ENCODE peak calls at places on chromosomes 13 and 19, in six cellular contexts. U is transverse colon, T is AG04450, Y is LNCaP clone FGC, M is ovary, O is IMR-90. R is an unnamed sample.

GRCh38 chr13:75839418-75839817 is 203.3 kb downstream of the LMO7 start:
- DNase-seq in Y (no peak), O (no peak), U (no peak), M (no peak), T (no peak), R (no peak)

GRCh38 chr13:32134241-32134801 is 102.7 kb downstream of the FRY start:
- DNase-seq in U (no peak), O (peak; percentile 73), Y (no peak), T (no peak), M (no peak), R (no peak)

GRCh38 chr19:3276341-3276799 is 51.9 kb downstream of the CELF5 start:
- DNase-seq in O (no peak), Y (peak; percentile 66), U (peak; percentile 72), T (no peak), M (no peak), R (no peak)

GRCh38 chr19:30084390-30084819 is 142.4 kb downstream of the URI1 start:
- DNase-seq in Y (no peak), U (no peak), M (no peak), T (no peak), O (no peak), R (no peak)

GRCh38 chr13:35763805-35764170 is 287.3 kb upstream of the MAB21L1 start:
- DNase-seq in T (no peak), Y (no peak), M (no peak), U (no peak), O (no peak), R (no peak)

GRCh38 chr13:63864171-63864902 is 2448.7 kb upstream of the PCDH20 start:
- DNase-seq in O (peak; percentile 58), Y (no peak), M (no peak), T (no peak), U (no peak), R (no peak)

GRCh38 chr19:47819841-47820244 is 1.9 kb upstream of the CRX start:
- DNase-seq in U (no peak), M (no peak), Y (no peak), T (no peak), O (no peak), R (no peak)

GRCh38 chr13:62920181-62920580 is 1504.5 kb upstream of the PCDH20 start:
- DNase-seq in M (no peak), O (peak; percentile 1), T (no peak), U (no peak), Y (no peak), R (no peak)

GRCh38 chr19:35216833-35217707 is 11.5 kb downstream of the FAM187B start:
- DNase-seq in T (no peak), M (no peak), Y (no peak), O (no peak), U (peak; percentile 65), R (no peak)

GRCh38 chr13:99303863-99304521 is 3.2 kb downstream of the GPR183 start:
- DNase-seq in M (no peak), U (peak; percentile 34), T (no peak), Y (no peak), O (no peak), R (no peak)

DNA sequence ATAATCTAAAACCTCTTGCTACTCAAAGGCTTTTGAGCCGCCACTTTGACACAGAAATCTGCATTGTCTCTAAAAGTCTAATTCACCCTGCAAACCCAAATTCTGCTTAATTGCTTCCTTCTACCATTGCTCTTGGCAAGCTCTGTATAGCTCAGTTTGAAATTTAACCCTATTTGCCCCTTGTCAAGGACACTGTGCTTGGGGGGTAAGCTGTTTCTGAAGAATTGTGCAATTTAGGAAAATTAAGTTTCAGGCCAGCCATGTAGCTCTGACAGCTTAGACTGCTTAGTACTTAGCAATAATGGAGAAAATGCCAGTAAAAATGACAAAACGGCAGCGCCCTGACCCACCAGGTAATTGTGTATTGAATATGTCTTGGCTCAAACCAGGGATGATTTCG is 282.2 kb downstream of the OLFM4 start:
- DNase-seq in M (no peak), Y (no peak), O (no peak), U (no peak), T (no peak), R (no peak)
- TF ChIP-seq CTCF in M (no peak), Y (no peak), O (no peak), U (no peak), T (no peak), R (no peak)

GRCh38 chr13:92315265-92315664 is 911.3 kb upstream of the GPC6 start:
- DNase-seq in Y (no peak), M (no peak), O (no peak), U (no peak), T (no peak), R (no peak)

GRCh38 chr13:92317066-92317465 is 909.5 kb upstream of the GPC6 start:
- DNase-seq in O (peak; percentile 24), U (no peak), Y (no peak), M (no peak), T (no peak), R (no peak)

GRCh38 chr13:92321174-92321573 is 905.4 kb upstream of the GPC6 start:
- DNase-seq in Y (no peak), M (no peak), O (no peak), T (no peak), U (no peak), R (no peak)

GRCh38 chr13:92316030-92316429 is 910.6 kb upstream of the GPC6 start:
- DNase-seq in O (no peak), Y (no peak), U (no peak), T (no peak), M (no peak), R (no peak)

DNA sequence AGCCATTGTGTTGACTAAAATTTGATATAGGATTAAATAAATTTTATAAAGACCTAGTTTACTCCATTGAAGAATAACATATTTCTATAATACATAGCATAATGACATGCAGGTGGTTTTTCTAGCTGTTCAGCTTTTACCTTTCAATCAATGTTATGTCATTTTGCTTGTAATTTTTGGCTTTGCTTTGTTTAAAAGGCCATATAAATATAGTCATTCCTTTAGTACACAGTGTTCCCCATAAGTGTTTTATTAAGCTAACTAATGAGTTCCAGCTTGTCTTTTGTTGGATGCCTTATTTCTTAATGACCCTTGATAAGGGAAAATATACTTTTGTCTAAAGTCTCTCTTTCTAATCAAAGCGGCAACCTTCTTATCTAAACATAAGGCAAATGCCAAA is 906.3 kb upstream of the GPC6 start:
- DNase-seq in Y (peak; percentile 58), M (no peak), U (no peak), T (no peak), O (no peak), R (no peak)
- H3K4me3 ChIP-seq in Y (no peak overlapping the region), M (no peak overlapping the region), U (no peak overlapping the region), T (no peak overlapping the region), O (no peak overlapping the region), R (no peak overlapping the region)

GRCh38 chr13:39655569-39656324 is at the start of gene COG6:
- DNase-seq in O (peak; percentile 80), U (peak; percentile 94), T (peak; percentile 68), M (peak; percentile 96), Y (peak; percentile 19), R (peak; percentile 29)
- TF ChIP-seq CTCF in O (no peak), U (no peak), T (no peak), M (no peak), Y (no peak), R (no peak)

GRCh38 chr13:25372275-25373081 is 704 bp downstream of the ATP8A2 start:
- DNase-seq in T (no peak), U (no peak), M (no peak), Y (no peak), O (no peak), R (no peak)
- H3K4me3 ChIP-seq in T (peak overlapping the region; percentile 40), U (peak overlapping the region; percentile 47), M (no peak overlapping the region), Y (no peak overlapping the region), O (peak overlapping the region; percentile 45), R (no peak overlapping the region)

GRCh38 chr13:113151745-113152707 is 6.4 kb upstream of the PROZ start:
- DNase-seq in T (peak; percentile 24), O (peak; percentile 74), Y (no peak), M (peak; percentile 46), U (no peak), R (peak; percentile 18)

GRCh38 chr13:113155982-113156655 is 2.3 kb upstream of the PROZ start:
- DNase-seq in Y (no peak), U (no peak), M (no peak), O (no peak), T (no peak), R (no peak)

GRCh38 chr13:113155201-113155600 is 3.2 kb upstream of the PROZ start:
- DNase-seq in O (no peak), Y (no peak), U (no peak), M (no peak), T (no peak), R (no peak)

GRCh38 chr13:113152894-113153809 is 5.3 kb upstream of the PROZ start:
- DNase-seq in M (peak; percentile 76), T (no peak), U (peak; percentile 42), Y (no peak), O (no peak), R (no peak)

DNA sequence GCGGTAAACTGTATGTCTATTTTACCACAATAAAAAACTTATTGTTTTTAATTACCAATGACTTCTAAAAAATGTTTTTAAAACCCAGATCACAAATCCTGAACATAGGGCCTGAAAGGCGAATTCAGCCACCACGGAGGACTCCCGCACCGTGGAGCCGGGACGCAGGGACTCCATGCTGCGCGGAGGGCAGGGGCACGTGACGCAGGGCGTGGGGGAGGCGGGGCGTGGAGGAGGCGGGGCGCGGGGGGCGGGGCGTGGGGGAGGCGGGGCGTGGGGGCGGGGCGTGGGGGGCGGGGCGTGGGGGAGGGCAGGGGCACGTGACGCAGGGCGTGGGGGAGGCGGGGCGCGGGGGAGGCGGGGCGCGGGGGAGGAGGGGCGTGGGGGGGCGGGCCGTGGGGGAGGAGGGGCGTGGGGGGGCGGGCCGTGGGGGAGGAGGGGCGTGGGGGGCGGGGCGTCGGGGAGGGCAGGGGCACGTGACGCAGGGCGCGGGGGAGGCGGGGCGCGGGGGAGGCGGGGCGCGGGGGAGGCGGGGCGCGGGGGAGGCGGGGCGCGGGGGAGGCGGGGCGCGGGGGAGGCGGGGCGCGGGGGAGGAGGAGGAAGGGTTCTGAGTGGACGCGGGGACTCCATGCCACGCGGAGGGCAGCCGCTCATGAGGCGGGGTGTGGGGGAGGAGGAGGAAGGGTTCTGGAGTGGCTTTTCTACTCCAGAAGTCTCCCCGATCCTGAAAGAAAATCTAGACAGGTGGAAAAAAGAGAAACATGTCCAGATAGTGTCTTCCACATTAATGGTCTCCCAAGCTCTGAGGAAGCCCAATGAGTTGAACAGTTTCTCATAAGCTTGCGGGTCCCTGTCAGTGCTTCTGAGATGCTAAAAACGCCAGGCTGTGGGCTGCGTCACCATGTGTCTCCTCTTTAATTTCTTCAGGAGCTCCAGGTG is 4.4 kb upstream of the PROZ start:
- DNase-seq in Y (no peak), T (no peak), O (peak; percentile 51), U (peak; percentile 85), M (peak; percentile 84), R (no peak)
- TF ChIP-seq CTCF in Y (no peak), T (no peak), O (no peak), U (no peak), M (no peak), R (no peak)

DNA sequence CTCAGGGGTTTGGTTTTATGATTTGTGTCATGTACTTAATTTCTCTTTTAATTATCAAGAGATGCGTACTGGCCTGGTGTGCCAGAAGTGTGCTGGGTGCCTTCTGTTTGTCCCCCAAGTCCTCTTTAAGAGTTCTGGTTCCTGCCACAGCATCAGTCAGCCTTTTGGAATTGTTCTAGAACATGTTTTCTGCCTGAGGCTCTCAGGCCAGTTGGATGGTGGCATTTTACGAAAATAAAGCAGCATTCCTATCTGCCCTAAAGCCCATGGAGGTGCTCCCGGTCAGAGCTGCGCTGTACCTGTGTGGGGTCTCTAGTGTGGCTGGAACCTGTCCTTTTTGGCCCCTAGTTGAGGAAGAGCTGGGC is 54.1 kb downstream of the TSSK6 start:
- DNase-seq in T (no peak), Y (no peak), M (no peak), O (no peak), U (no peak), R (no peak)
- H3K4me3 ChIP-seq in T (no peak overlapping the region), Y (no peak overlapping the region), M (no peak overlapping the region), O (no peak overlapping the region), U (no peak overlapping the region), R (no peak overlapping the region)